ENCODE peak calls at places on chromosomes 11 and 22, in ten cellular contexts. One of them, this sample, is unnamed.

GRCh38 chr11:62493801-62494200 is 52.8 kb downstream of the AHNAK start:
- DNase-seq in activated CD4-positive, alpha-beta T cell treated with anti-CD3 and anti-CD28 coated beads for 24 hours: no peak
- DNase-seq in Calu3: no peak
- DNase-seq in fibroblast of mammary gland: no peak
- DNase-seq in heart left ventricle: no peak
- DNase-seq in erythroblast: no peak
- DNase-seq in NAMALWA: no peak
- DNase-seq in C1 segment of cervical spinal cord: no peak
- DNase-seq in uterus: no peak
- DNase-seq in Panc1: no peak
- DNase-seq in this sample: no peak

GRCh38 chr11:118435233-118435892 is 929 bp upstream of the KMT2A start:
- DNase-seq in uterus: peak
- DNase-seq in Calu3: peak
- DNase-seq in NAMALWA: peak
- DNase-seq in C1 segment of cervical spinal cord: peak
- DNase-seq in activated CD4-positive, alpha-beta T cell treated with anti-CD3 and anti-CD28 coated beads for 24 hours: peak
- DNase-seq in Panc1: no peak
- DNase-seq in erythroblast: peak
- DNase-seq in heart left ventricle: peak
- DNase-seq in fibroblast of mammary gland: peak
- DNase-seq in this sample: peak

GRCh38 chr11:11400635-11401232 is 47.7 kb upstream of the CSNK2A3 start:
- DNase-seq in heart left ventricle: no peak
- DNase-seq in Calu3: peak
- DNase-seq in NAMALWA: no peak
- DNase-seq in activated CD4-positive, alpha-beta T cell treated with anti-CD3 and anti-CD28 coated beads for 24 hours: no peak
- DNase-seq in fibroblast of mammary gland: peak
- DNase-seq in C1 segment of cervical spinal cord: no peak
- DNase-seq in erythroblast: peak
- DNase-seq in Panc1: no peak
- DNase-seq in uterus: no peak
- DNase-seq in this sample: peak

GRCh38 chr11:44454686-44455085 is 110.8 kb upstream of the CD82 start:
- DNase-seq in uterus: no peak
- DNase-seq in NAMALWA: no peak
- DNase-seq in activated CD4-positive, alpha-beta T cell treated with anti-CD3 and anti-CD28 coated beads for 24 hours: no peak
- DNase-seq in C1 segment of cervical spinal cord: no peak
- DNase-seq in Panc1: no peak
- DNase-seq in heart left ventricle: peak
- DNase-seq in fibroblast of mammary gland: no peak
- DNase-seq in Calu3: no peak
- DNase-seq in erythroblast: no peak
- DNase-seq in this sample: no peak

GRCh38 chr22:45254789-45255261 is 14.1 kb upstream of the KIAA0930 start:
- DNase-seq in fibroblast of mammary gland: no peak
- DNase-seq in activated CD4-positive, alpha-beta T cell treated with anti-CD3 and anti-CD28 coated beads for 24 hours: no peak
- DNase-seq in heart left ventricle: no peak
- DNase-seq in uterus: no peak
- DNase-seq in Calu3: no peak
- DNase-seq in Panc1: no peak
- DNase-seq in erythroblast: no peak
- DNase-seq in C1 segment of cervical spinal cord: no peak
- DNase-seq in NAMALWA: no peak
- DNase-seq in this sample: no peak

GRCh38 chr11:118046051-118046963 is 30.6 kb upstream of the TMPRSS4 start:
- DNase-seq in erythroblast: no peak
- DNase-seq in C1 segment of cervical spinal cord: no peak
- DNase-seq in Calu3: no peak
- DNase-seq in Panc1: no peak
- DNase-seq in fibroblast of mammary gland: no peak
- DNase-seq in NAMALWA: no peak
- DNase-seq in activated CD4-positive, alpha-beta T cell treated with anti-CD3 and anti-CD28 coated beads for 24 hours: no peak
- DNase-seq in heart left ventricle: no peak
- DNase-seq in uterus: no peak
- DNase-seq in this sample: no peak

GRCh38 chr11:77120571-77120970 is 7.5 kb upstream of the MYO7A start:
- DNase-seq in C1 segment of cervical spinal cord: no peak
- DNase-seq in heart left ventricle: no peak
- DNase-seq in Panc1: no peak
- DNase-seq in Calu3: no peak
- DNase-seq in uterus: no peak
- DNase-seq in NAMALWA: no peak
- DNase-seq in fibroblast of mammary gland: no peak
- DNase-seq in activated CD4-positive, alpha-beta T cell treated with anti-CD3 and anti-CD28 coated beads for 24 hours: no peak
- DNase-seq in erythroblast: no peak
- DNase-seq in this sample: no peak

GRCh38 chr11:34395916-34396555 is 38.2 kb upstream of the ABTB2 start:
- DNase-seq in heart left ventricle: no peak
- DNase-seq in activated CD4-positive, alpha-beta T cell treated with anti-CD3 and anti-CD28 coated beads for 24 hours: no peak
- DNase-seq in uterus: no peak
- DNase-seq in erythroblast: no peak
- DNase-seq in Panc1: no peak
- DNase-seq in fibroblast of mammary gland: peak
- DNase-seq in Calu3: no peak
- DNase-seq in NAMALWA: no peak
- DNase-seq in C1 segment of cervical spinal cord: no peak
- DNase-seq in this sample: no peak

GRCh38 chr22:42972592-42973535 is 42.1 kb downstream of the PACSIN2 start:
- DNase-seq in Calu3: no peak
- DNase-seq in Panc1: no peak
- DNase-seq in heart left ventricle: no peak
- DNase-seq in activated CD4-positive, alpha-beta T cell treated with anti-CD3 and anti-CD28 coated beads for 24 hours: no peak
- DNase-seq in fibroblast of mammary gland: no peak
- DNase-seq in erythroblast: no peak
- DNase-seq in NAMALWA: no peak
- DNase-seq in uterus: no peak
- DNase-seq in C1 segment of cervical spinal cord: no peak
- DNase-seq in this sample: no peak

GRCh38 chr11:64619811-64620285 is 28.8 kb downstream of the SLC22A12 start:
- DNase-seq in Calu3: no peak
- DNase-seq in Panc1: no peak
- DNase-seq in erythroblast: no peak
- DNase-seq in heart left ventricle: peak
- DNase-seq in fibroblast of mammary gland: peak
- DNase-seq in NAMALWA: peak
- DNase-seq in C1 segment of cervical spinal cord: no peak
- DNase-seq in activated CD4-positive, alpha-beta T cell treated with anti-CD3 and anti-CD28 coated beads for 24 hours: no peak
- DNase-seq in uterus: peak
- DNase-seq in this sample: no peak

GRCh38 chr11:7603031-7603781 is 70.1 kb downstream of the CYB5R2 start:
- DNase-seq in fibroblast of mammary gland: peak
- DNase-seq in erythroblast: no peak
- DNase-seq in C1 segment of cervical spinal cord: no peak
- DNase-seq in activated CD4-positive, alpha-beta T cell treated with anti-CD3 and anti-CD28 coated beads for 24 hours: no peak
- DNase-seq in NAMALWA: no peak
- DNase-seq in Panc1: no peak
- DNase-seq in Calu3: no peak
- DNase-seq in heart left ventricle: no peak
- DNase-seq in uterus: no peak
- DNase-seq in this sample: no peak

GRCh38 chr22:44983878-44984482 is 25.8 kb downstream of the PHF21B start:
- DNase-seq in erythroblast: no peak
- DNase-seq in Calu3: no peak
- DNase-seq in C1 segment of cervical spinal cord: no peak
- DNase-seq in NAMALWA: no peak
- DNase-seq in heart left ventricle: no peak
- DNase-seq in fibroblast of mammary gland: no peak
- DNase-seq in Panc1: no peak
- DNase-seq in uterus: no peak
- DNase-seq in activated CD4-positive, alpha-beta T cell treated with anti-CD3 and anti-CD28 coated beads for 24 hours: no peak
- DNase-seq in this sample: no peak

GRCh38 chr11:65575568-65576231 is at the start of gene EHBP1L1:
- DNase-seq in fibroblast of mammary gland: peak
- DNase-seq in Panc1: no peak
- DNase-seq in heart left ventricle: peak
- DNase-seq in Calu3: peak
- DNase-seq in C1 segment of cervical spinal cord: no peak
- DNase-seq in NAMALWA: peak
- DNase-seq in activated CD4-positive, alpha-beta T cell treated with anti-CD3 and anti-CD28 coated beads for 24 hours: peak
- DNase-seq in uterus: peak
- DNase-seq in erythroblast: peak
- DNase-seq in this sample: peak

This sample was measured in HuH-7.